ENCODE peak calls at places on chromosomes 1 and 21, in five cellular contexts. D is GM23248, P is thoracic aorta, S is upper lobe of right lung, B is fibroblast of lung. R is an unnamed sample. For H3K9me3 and H3K27me3, the result is how much of the 10 kb centered on the place peaks cover.

GRCh38 chr1:103170608-103171007 is 62.3 kb upstream of the COL11A1 start:
- DNase-seq in D (peak), P (no peak), S (no peak), B (no peak), R (no peak)

GRCh38 chr21:32130031-32130891 is 148.6 kb downstream of the MIS18A start:
- DNase-seq in D (no peak), P (no peak), S (no peak), B (no peak), R (no peak)

GRCh38 chr1:170586321-170586855 is 54.4 kb downstream of the GORAB start:
- DNase-seq in D (peak), P (no peak), S (no peak), B (peak), R (no peak)

GRCh38 chr1:118300808-118301207 is 115.8 kb upstream of the SPAG17 start:
- DNase-seq in D (no peak), P (no peak), S (no peak), B (no peak), R (no peak)

GRCh38 chr1:202624781-202625108 is 85.5 kb downstream of the SYT2 start:
- DNase-seq in D (no peak), P (no peak), S (no peak), B (peak), R (no peak)

GRCh38 chr1:109794319-109795132 is 30.8 kb upstream of the EPS8L3 start:
- DNase-seq in D (peak), P (no peak), S (no peak), B (peak), R (peak)

GRCh38 chr1:212512731-212513559 is 80.2 kb downstream of the NENF start:
- DNase-seq in D (peak), P (no peak), S (no peak), B (peak), R (no peak)

GRCh38 chr1:204267191-204267601 is 53.4 kb upstream of the GOLT1A start:
- DNase-seq in D (no peak), P (no peak), S (no peak), B (no peak), R (no peak)

GRCh38 chr1:44684525-44684924 is 10.0 kb downstream of the ARMH1 start:
- DNase-seq in D (no peak), P (no peak), S (peak), B (no peak), R (no peak)

GRCh38 chr1:167304165-167304564 is 83.5 kb downstream of the POU2F1 start:
- DNase-seq in D (no peak), P (no peak), S (no peak), B (no peak), R (no peak)

GRCh38 chr1:46394108-46394871 is at the start of gene FAAH:
- DNase-seq in D (peak), P (no peak), S (peak), B (peak), R (peak)

GRCh38 chr21:16258834-16259611 is 529.2 kb downstream of the USP25 start:
- DNase-seq in D (no peak), P (no peak), S (no peak), B (no peak), R (no peak)

GRCh38 chr1:157758018-157758417 is 18.9 kb downstream of the FCRL2 start:
- DNase-seq in D (no peak), P (no peak), S (no peak), B (no peak), R (no peak)
- H3K9me3 ChIP-seq in D (under half), P (under half), S (under half), B (under half), R (under half)

DNA sequence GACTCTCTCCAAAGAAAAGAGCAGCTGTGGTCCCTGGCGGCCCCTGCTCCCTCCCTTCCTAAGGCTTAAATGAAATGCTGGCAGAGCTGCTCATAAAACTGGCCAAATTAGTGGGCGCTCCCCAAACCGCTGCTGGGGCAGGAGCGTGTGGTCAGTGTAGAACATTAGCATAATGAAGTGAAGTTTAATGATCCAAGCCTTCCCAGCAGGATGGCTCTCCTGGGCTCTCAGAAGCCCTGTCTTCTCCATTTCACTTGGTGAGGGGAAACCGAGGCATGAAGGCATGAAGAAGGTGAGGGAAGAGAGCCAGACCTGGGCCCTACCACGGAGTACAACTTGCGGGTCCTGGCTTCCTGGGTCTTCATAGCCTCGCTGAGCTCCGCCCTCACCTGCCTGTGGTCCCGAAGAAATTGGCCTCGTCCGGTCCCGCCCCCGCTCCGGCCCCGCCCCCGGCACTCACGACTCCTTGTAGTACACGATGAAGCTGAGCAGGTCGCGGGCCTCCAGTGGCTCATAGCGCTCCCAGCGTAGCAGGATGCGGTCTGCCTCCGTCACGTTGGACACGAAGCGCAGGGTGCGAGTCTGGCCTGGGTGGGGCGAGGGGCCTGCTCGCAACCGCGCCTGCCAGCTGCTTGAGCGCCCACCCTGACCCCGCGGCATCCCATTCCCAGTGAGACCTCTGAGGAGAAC is 10.3 kb downstream of the INSRR start:
- DNase-seq in D (peak), P (no peak), S (peak), B (peak), R (peak)
- H3K27me3 ChIP-seq in D (under half), P (under half), S (half or more), B (half or more), R (half or more)

GRCh38 chr1:39617488-39618049 is 21.9 kb downstream of the HEYL start:
- DNase-seq in D (no peak), P (no peak), S (no peak), B (no peak), R (no peak)

GRCh38 chr1:39613250-39613649 is 26.2 kb downstream of the HEYL start:
- DNase-seq in D (peak), P (no peak), S (no peak), B (no peak), R (no peak)

GRCh38 chr1:39614488-39614887 is 25.0 kb downstream of the HEYL start:
- DNase-seq in D (no peak), P (no peak), S (no peak), B (no peak), R (no peak)

GRCh38 chr1:39609618-39610331 is 29.7 kb downstream of the HEYL start:
- DNase-seq in D (peak), P (no peak), S (peak), B (peak), R (peak)

DNA sequence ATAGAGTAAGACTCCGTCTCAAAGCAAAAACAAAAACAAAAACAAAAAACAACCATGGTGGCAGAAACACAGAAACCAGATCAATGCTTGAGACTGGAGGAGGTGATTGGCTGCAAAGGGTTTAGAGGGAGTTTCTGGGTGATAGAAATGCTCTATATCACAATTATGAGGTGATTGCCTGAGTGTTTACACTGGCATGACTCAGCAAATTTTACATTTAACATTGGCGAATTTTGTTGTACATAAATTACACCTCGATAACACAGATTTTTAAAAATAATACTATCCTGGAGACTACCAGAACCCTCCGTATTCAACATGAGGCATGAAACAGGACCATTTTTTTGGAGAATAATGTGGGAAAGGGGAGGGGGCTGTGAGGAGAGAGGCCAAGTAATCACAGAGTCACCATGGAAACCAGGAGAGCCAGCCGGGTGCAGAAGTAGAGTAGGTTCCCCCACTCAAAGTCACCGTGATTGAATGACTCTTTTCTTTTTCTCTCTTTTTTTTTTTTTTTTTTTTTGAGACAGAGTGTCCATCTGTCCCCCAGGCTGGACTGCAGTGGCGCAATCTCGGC is 24.3 kb downstream of the HEYL start:
- DNase-seq in D (no peak), P (no peak), S (no peak), B (no peak), R (no peak)
- H3K9me3 ChIP-seq in D (under half), P (under half), S (under half), B (under half), R (under half)

DNA sequence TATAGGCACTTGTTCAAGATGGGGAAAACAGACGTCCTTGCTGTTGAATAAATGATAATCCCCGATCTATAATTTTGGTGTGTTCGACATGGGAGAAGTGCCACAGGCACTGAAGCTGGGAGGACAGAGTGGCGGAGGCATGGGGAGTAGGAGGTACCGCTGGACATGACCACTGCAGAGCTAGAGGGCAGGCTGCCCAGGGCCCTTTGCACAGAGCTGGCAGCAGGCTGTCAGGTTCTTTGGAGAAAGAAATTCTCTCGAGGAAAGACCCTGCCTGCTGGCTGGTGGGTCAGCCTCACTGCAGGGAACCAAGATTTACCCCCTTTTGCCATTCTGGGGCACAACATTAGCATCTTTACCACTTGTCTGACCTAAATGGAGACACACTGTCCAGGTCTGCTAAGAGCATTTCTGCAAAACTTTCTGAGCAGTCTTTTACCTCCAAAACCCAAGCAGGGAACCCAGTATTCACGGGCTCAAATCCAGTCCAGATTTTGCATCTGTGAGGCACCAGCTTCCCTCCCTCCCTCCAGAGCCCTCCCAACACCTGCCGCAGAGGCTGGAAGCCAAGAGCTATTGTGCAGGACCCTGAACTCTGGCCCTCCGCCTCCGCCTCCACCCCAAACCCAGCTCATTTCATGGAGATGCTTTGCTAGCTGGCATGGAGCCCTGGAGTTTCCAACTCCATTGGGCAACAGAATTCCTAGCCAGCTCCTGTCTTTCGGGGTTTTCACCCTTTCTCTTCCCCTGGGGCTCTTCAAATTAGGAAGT is 142.3 kb downstream of the PLXNA2 start:
- DNase-seq in D (peak), P (no peak), S (no peak), B (peak), R (no peak)
- H3K27me3 ChIP-seq in D (under half), P (under half), S (under half), B (under half), R (under half)

DNA sequence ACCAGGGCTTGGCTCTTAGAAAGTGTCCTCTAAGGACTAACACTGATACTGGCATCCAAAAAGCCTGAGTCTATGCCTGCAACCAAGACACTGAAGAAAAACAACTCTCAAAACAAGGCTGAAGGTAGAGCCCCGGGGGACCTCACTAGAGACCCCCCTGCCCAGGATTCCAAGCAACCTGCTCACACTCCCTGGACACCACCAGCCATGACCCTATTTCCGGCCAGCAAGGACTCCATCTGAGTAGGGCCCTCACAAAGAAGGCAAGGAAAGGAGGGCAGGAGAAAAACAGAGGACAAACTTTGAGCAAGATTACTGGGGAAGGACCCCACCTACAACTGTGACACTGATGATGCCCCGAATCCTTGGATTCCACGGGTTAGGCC is 343.1 kb downstream of the NPHP4 start:
- DNase-seq in D (no peak), P (no peak), S (no peak), B (no peak), R (no peak)
- H3K9me3 ChIP-seq in D (under half), P (under half), S (under half), B (under half), R (under half)

GRCh38 chr1:12072741-12073140 is 9.6 kb downstream of the TNFRSF8 start:
- DNase-seq in D (no peak), P (no peak), S (no peak), B (no peak), R (no peak)

GRCh38 chr1:12071892-12072291 is 8.8 kb downstream of the TNFRSF8 start:
- DNase-seq in D (no peak), P (no peak), S (no peak), B (no peak), R (no peak)

GRCh38 chr1:12067900-12068821 is 5.1 kb downstream of the TNFRSF8 start:
- DNase-seq in D (peak), P (no peak), S (no peak), B (peak), R (peak)

GRCh38 chr1:12065872-12066271 is 2.8 kb downstream of the TNFRSF8 start:
- DNase-seq in D (no peak), P (no peak), S (no peak), B (no peak), R (no peak)

GRCh38 chr1:12069616-12070244 is 6.6 kb downstream of the TNFRSF8 start:
- DNase-seq in D (no peak), P (no peak), S (no peak), B (peak), R (no peak)
- H3K27me3 ChIP-seq in D (under half), P (under half), S (under half), B (under half), R (under half)

GRCh38 chr1:4485398-4485797 is 169.0 kb upstream of the AJAP1 start:
- DNase-seq in D (no peak), P (no peak), S (no peak), B (no peak), R (no peak)

GRCh38 chr1:4486408-4487120 is 167.8 kb upstream of the AJAP1 start:
- DNase-seq in D (no peak), P (no peak), S (no peak), B (no peak), R (no peak)

GRCh38 chr1:4489486-4489885 is 164.9 kb upstream of the AJAP1 start:
- DNase-seq in D (no peak), P (no peak), S (no peak), B (no peak), R (no peak)

GRCh38 chr1:4485878-4486277 is 168.5 kb upstream of the AJAP1 start:
- DNase-seq in D (no peak), P (no peak), S (no peak), B (no peak), R (no peak)

GRCh38 chr1:4488018-4488417 is 166.4 kb upstream of the AJAP1 start:
- DNase-seq in D (no peak), P (no peak), S (no peak), B (no peak), R (no peak)
- H3K9me3 ChIP-seq in D (under half), P (under half), S (under half), B (under half), R (under half)

DNA sequence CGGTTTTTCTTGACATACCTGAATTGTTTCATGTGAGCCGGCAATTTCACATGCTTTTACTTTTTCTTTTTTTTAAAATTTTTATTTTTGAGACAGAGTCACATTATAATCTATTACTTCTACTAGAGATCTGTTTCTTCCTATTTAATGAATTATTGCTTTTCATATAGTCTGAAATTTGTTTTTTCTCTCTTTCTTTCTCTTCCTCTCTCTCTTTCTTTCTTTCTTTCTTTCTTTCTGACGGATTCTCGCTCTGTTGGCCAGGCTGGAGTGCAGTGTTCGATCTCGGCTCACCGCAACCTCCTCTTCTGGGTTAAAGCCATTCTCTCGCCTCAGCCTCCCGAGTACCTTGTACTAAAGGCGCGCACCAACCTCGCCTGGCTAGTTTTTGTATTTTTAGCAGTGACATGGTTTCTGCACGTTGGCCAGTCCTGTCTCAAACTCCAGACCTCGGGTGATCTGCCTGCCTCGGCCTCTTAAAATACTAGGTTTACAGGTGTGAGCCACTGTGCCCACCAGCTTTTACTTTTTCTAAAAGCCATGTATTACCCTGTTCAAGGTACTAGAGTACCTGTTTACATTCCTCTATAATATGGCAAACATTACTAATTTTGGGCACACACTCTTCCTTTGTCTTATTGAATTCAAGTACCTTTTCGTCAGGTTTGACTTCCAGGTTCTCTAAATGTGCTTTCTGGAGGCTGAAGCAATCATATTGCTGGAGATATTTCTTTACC is 86.5 kb upstream of the RHOU start:
- DNase-seq in D (no peak), P (no peak), S (no peak), B (no peak), R (no peak)
- H3K27me3 ChIP-seq in D (under half), P (under half), S (half or more), B (under half), R (half or more)

GRCh38 chr1:193326296-193326695 is 139.9 kb upstream of the B3GALT2 start:
- DNase-seq in D (no peak), P (no peak), S (no peak), B (no peak), R (no peak)
- H3K9me3 ChIP-seq in D (under half), P (under half), S (under half), B (under half), R (under half)